ENCODE peak calls at places on chromosomes 5 and 9, in six cellular contexts. Q, V, I, E, G and F are unnamed samples. For H3K4me1, the result is how much of the 10 kb centered on the place peaks cover.

GRCh38 chr9:101727621-101728524 is 10.6 kb downstream of the GRIN3A start:
- DNase-seq in Q (no peak), V (peak), I (no peak), E (peak), G (no peak), F (no peak)

GRCh38 chr9:20962487-20962886 is 69.0 kb downstream of the HACD4 start:
- DNase-seq in Q (no peak), V (peak), I (no peak), E (no peak), G (no peak), F (no peak)

GRCh38 chr5:149747833-149748366 is 17.8 kb downstream of the PPARGC1B start:
- DNase-seq in Q (no peak), V (no peak), I (no peak), E (no peak), G (no peak), F (no peak)

GRCh38 chr5:31442253-31442820 is 89.6 kb downstream of the DROSHA start:
- DNase-seq in Q (no peak), V (peak), I (no peak), E (no peak), G (no peak), F (no peak)

GRCh38 chr5:39340486-39340885 is 23.8 kb downstream of the C9 start:
- DNase-seq in Q (no peak), V (no peak), I (no peak), E (no peak), G (no peak), F (no peak)

GRCh38 chr5:21613971-21614488 is 1239.1 kb downstream of the CDH12 start:
- DNase-seq in Q (no peak), V (no peak), I (no peak), E (no peak), G (no peak), F (no peak)

GRCh38 chr5:131164161-131164930 is 710 bp downstream of the HINT1 start:
- DNase-seq in Q (peak), V (peak), I (peak), E (peak), G (peak), F (peak)

GRCh38 chr9:87869082-87869481 is 13.6 kb upstream of the SPATA31E1 start:
- DNase-seq in Q (no peak), V (no peak), I (no peak), E (no peak), G (no peak), F (no peak)

DNA sequence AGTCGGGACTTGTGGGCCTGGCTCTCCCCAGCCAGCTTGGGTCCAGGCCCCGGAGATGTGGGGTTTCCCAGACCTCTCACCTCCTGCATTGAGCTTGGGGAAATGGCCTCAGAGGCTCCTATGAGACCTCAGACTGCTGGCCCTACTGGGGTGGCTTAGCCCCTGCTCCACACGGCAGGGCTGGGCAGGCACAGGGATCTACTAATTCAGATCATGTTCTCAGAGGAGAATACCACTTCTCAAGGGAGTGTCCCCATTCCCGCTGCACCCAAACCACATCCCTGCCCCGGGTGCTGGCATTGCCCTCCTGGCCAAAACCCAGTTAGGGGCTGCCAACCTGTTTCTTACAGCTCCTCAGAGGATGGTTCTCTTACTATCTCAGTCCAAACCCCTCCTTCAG is 82.1 kb upstream of the LMX1B start:
- DNase-seq in Q (no peak), V (no peak), I (no peak), E (no peak), G (no peak), F (no peak)
- H3K27ac ChIP-seq in Q (no peak), V (no peak), I (no peak), E (no peak), G (no peak), F (no peak)

GRCh38 chr5:129077433-129078075 is 17.0 kb upstream of the ISOC1 start:
- DNase-seq in Q (no peak), V (no peak), I (no peak), E (no peak), G (no peak), F (no peak)

GRCh38 chr5:129078247-129078646 is 16.3 kb upstream of the ISOC1 start:
- DNase-seq in Q (no peak), V (no peak), I (no peak), E (no peak), G (no peak), F (no peak)

GRCh38 chr5:129078660-129079059 is 15.9 kb upstream of the ISOC1 start:
- DNase-seq in Q (no peak), V (no peak), I (no peak), E (peak), G (no peak), F (no peak)

GRCh38 chr5:129079496-129079895 is 15.1 kb upstream of the ISOC1 start:
- DNase-seq in Q (no peak), V (no peak), I (no peak), E (no peak), G (no peak), F (no peak)

DNA sequence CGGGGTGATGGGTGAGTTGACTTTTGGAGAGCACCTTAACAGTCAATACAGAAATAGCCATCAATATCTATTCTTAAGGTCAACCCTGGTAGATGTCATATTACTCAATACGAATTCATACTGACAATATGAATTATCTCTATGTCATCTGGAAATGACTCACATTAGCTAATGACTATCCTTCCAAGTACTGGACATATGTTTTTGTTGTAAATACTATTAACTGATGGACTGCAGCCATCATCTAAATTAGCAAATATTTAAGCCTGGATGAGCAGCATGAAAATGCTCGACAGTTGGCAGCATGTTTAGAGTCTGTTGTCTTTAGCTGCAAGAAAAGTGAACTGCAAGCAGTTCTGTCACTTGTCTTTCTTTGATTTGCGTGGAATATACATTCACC is 19.6 kb upstream of the ISOC1 start:
- DNase-seq in Q (no peak), V (no peak), I (no peak), E (no peak), G (no peak), F (no peak)
- H3K4me1 ChIP-seq in Q (under half), V (under half), I (under half), E (under half), G (under half), F (under half)

DNA sequence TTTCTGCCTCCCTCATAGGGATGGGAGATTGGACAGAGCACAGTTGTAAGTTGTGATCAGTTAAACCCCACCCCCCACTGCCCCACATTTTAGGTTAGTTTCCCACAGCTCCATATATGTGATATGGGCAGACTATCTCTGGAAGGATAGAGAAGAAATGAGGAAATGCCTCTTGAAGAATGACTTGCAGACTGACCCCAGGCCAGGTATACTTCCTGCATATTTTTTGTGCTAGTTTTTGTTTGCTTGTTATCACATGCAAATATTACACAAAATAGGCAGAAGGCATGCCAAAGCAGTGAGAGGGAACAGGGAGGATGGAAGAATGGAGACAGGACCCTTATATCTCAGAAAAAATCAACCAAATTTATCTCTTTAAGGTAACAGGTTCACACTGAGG is 10.1 kb upstream of the GLRX start:
- DNase-seq in Q (no peak), V (no peak), I (no peak), E (no peak), G (no peak), F (no peak)
- TF ChIP-seq POLR2A in Q (no peak), V (no peak), I (no peak), E (no peak), G (no peak), F (no peak)

DNA sequence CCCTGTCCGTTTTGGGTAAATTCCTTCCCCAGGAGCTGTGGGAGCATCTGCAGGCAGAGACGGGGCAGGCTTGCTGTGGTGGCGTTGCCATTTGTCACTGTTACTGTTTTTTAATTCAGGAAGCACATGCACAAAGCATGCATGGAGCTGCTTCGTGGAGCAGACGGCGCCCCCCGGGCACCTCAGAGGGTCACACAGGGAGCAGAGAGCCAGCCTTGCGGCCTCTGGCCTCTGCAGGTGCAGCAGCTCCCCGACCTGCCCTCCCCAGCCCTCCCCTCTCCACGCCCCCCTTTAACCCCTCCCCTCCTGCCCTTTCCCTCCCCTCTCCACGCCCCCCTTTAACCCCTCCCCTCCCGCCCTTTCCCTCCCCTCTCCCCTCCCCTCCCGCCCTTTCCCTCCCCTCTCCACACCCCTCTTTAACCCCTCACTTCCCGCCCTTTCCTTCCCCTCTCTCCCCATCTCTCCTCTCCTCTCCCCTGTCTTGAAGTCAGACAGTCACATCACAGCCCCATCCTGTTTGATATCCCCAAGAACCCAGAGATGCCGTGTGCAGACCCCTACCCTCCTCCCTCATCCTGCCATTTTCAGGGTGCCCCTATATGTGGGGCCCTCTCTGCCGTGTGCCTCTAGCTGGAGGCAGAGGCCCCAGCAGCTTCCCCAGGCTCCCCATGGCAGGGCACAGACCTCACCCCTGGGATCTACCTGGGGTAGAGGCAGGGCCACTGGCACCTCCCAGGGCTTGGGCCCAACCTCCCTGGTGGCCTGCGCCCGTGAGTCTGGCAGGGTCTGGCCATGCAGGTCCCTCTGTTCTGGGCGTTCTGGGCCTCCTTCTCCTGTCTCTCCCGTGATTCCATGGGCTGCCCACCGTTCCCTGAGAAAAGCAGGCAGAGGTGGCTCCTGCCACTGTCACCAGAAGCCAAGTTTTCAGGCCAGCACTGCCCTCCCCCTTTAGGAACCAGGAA is 29.6 kb upstream of the UBAC1 start:
- DNase-seq in Q (peak), V (peak), I (peak), E (peak), G (peak), F (no peak)
- H3K27ac ChIP-seq in Q (peak), V (no peak), I (peak), E (peak), G (peak), F (no peak)

GRCh38 chr5:143065185-143065584 is 295.0 kb downstream of the ARHGAP26 start:
- DNase-seq in Q (peak), V (peak), I (no peak), E (no peak), G (no peak), F (no peak)
- H3K4me1 ChIP-seq in Q (under half), V (under half), I (under half), E (under half), G (half or more), F (half or more)

GRCh38 chr5:132675936-132676689 is 2.3 kb downstream of the IL4 start:
- DNase-seq in Q (no peak), V (no peak), I (no peak), E (no peak), G (no peak), F (no peak)

GRCh38 chr5:132677682-132678400 is 4.1 kb downstream of the IL4 start:
- DNase-seq in Q (no peak), V (no peak), I (no peak), E (no peak), G (no peak), F (no peak)

GRCh38 chr5:132673939-132674630 is at the start of gene IL4:
- DNase-seq in Q (no peak), V (no peak), I (no peak), E (no peak), G (no peak), F (no peak)

GRCh38 chr5:132677191-132677590 is 3.4 kb downstream of the IL4 start:
- DNase-seq in Q (peak), V (peak), I (no peak), E (peak), G (no peak), F (no peak)

DNA sequence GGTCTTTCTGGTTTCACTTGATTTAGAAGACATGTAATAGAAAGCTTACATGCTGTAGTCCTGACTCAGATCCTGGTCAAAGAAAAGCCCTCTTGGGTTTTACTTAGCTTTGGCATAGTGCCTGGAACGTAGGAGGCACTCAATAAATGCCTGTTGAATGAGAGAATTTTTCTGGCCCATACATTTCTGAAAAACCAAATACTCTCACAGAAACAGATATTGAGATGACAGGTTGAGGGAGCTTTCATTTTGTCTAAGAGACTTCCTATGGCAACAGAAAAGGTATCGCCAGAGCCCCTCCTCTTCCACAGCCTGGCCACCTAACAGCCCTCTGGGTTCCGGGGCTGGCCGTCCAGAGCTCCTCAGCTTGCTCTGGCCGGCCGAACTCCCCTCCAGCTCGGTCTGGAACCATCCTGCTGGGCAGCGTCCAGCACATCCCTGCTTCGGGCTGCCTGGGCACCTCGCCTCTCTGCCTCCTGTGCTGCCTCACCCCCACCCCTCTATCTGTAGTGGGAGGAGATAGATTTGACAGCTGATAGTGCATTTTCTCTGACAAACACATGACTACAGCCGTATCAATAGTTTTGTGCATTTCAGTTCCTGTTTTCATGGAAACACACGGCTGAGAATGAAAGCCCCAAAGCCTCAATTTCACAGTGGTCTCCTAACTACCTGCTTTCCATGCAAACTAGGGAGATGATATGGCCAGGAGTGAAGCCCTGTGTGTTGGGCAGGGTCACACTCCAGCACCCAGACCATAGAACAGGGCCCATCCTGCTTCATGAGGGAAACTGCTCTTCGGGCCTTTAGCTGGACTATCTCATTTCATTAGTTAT is 1.1 kb downstream of the IL4 start:
- DNase-seq in Q (no peak), V (peak), I (no peak), E (no peak), G (no peak), F (no peak)
- TF ChIP-seq POLR2A in Q (no peak), V (no peak), I (no peak), E (no peak), G (no peak), F (no peak)

GRCh38 chr5:172430354-172430753 is 24.0 kb downstream of the SH3PXD2B start:
- DNase-seq in Q (no peak), V (no peak), I (no peak), E (no peak), G (no peak), F (no peak)
- H3K27ac ChIP-seq in Q (peak), V (no peak), I (no peak), E (no peak), G (peak), F (peak)

DNA sequence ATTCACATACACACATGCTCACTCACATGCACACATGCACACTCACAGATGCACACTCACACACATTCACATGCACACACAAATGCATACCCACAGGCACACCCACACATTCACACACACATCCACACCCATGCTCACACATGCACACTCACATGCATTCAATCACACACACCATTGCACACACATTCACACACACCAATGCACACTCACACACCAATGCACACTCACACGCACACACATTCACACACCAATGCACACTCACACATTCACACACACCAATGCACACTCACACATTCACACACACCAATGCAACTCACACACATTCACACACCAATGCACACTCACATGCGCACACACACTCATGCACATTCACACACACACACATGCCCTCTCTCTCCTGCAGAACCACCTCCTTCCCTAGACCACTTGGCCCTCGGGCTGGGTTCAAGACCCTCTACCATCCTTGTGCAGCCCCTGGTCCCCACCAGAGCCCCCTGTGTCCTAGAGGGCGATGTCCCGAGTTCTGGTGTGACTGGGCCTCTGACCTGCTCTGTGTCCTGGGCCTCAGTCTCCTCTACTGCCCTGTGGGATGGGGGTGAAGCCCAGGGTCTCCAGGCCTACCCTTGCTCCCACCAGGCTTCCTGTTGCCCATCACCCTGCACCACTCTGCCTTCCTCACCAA is 139.0 kb downstream of the OLFM1 start:
- DNase-seq in Q (no peak), V (no peak), I (peak), E (no peak), G (peak), F (peak)
- H3K4me1 ChIP-seq in Q (under half), V (under half), I (under half), E (under half), G (under half), F (under half)